ENCODE peak calls at places on chromosomes 4 and X, in ten cellular contexts. One of them, this sample, is unnamed.

GRCh38 chr4:26267087-26267486 is 53.7 kb upstream of the RBPJ start:
- DNase-seq in stimulated activated CD4-positive, alpha-beta T cell treated with anti-CD3 and anti-CD28 coated beads, Interleukin-12 subunit alpha, Interleukin-12 subunit beta, amount 100 ng/mL, for 24 hours: no peak
- DNase-seq in activated CD4-positive, alpha-beta T cell treated with anti-CD3 and anti-CD28 coated beads, Interleukin-2, amount 10 ng/mL, durations not matched to agents 7 days and 5 days: no peak
- DNase-seq in T-helper 9 cell: no peak
- DNase-seq in GM04504: peak
- DNase-seq in glutamatergic neuron: no peak
- DNase-seq in GM18507: no peak
- DNase-seq in KBM-7: no peak
- DNase-seq in DMS153: no peak
- DNase-seq in AG04450: no peak
- DNase-seq in this sample: peak

GRCh38 chrX:77793950-77794349 is 7.9 kb upstream of the ATRX start:
- DNase-seq in GM18507: no peak
- DNase-seq in T-helper 9 cell: no peak
- DNase-seq in activated CD4-positive, alpha-beta T cell treated with anti-CD3 and anti-CD28 coated beads, Interleukin-2, amount 10 ng/mL, durations not matched to agents 7 days and 5 days: no peak
- DNase-seq in stimulated activated CD4-positive, alpha-beta T cell treated with anti-CD3 and anti-CD28 coated beads, Interleukin-12 subunit alpha, Interleukin-12 subunit beta, amount 100 ng/mL, for 24 hours: no peak
- DNase-seq in AG04450: no peak
- DNase-seq in DMS153: no peak
- DNase-seq in KBM-7: no peak
- DNase-seq in GM04504: no peak
- DNase-seq in glutamatergic neuron: no peak
- DNase-seq in this sample: no peak

GRCh38 chr4:140326395-140326993 is 47.0 kb upstream of the SCOC start:
- DNase-seq in DMS153: peak
- DNase-seq in GM04504: peak
- DNase-seq in T-helper 9 cell: no peak
- DNase-seq in activated CD4-positive, alpha-beta T cell treated with anti-CD3 and anti-CD28 coated beads, Interleukin-2, amount 10 ng/mL, durations not matched to agents 7 days and 5 days: no peak
- DNase-seq in glutamatergic neuron: no peak
- DNase-seq in stimulated activated CD4-positive, alpha-beta T cell treated with anti-CD3 and anti-CD28 coated beads, Interleukin-12 subunit alpha, Interleukin-12 subunit beta, amount 100 ng/mL, for 24 hours: no peak
- DNase-seq in KBM-7: peak
- DNase-seq in AG04450: no peak
- DNase-seq in GM18507: no peak
- DNase-seq in this sample: peak

GRCh38 chr4:138401330-138401729 is 159.2 kb upstream of the SLC7A11 start:
- DNase-seq in GM18507: no peak
- DNase-seq in glutamatergic neuron: no peak
- DNase-seq in DMS153: no peak
- DNase-seq in stimulated activated CD4-positive, alpha-beta T cell treated with anti-CD3 and anti-CD28 coated beads, Interleukin-12 subunit alpha, Interleukin-12 subunit beta, amount 100 ng/mL, for 24 hours: no peak
- DNase-seq in GM04504: no peak
- DNase-seq in T-helper 9 cell: no peak
- DNase-seq in KBM-7: no peak
- DNase-seq in AG04450: no peak
- DNase-seq in activated CD4-positive, alpha-beta T cell treated with anti-CD3 and anti-CD28 coated beads, Interleukin-2, amount 10 ng/mL, durations not matched to agents 7 days and 5 days: no peak
- DNase-seq in this sample: no peak

GRCh38 chrX:2894885-2895292 is 34.2 kb downstream of the ARSD start:
- DNase-seq in glutamatergic neuron: no peak
- DNase-seq in DMS153: no peak
- DNase-seq in activated CD4-positive, alpha-beta T cell treated with anti-CD3 and anti-CD28 coated beads, Interleukin-2, amount 10 ng/mL, durations not matched to agents 7 days and 5 days: no peak
- DNase-seq in stimulated activated CD4-positive, alpha-beta T cell treated with anti-CD3 and anti-CD28 coated beads, Interleukin-12 subunit alpha, Interleukin-12 subunit beta, amount 100 ng/mL, for 24 hours: no peak
- DNase-seq in KBM-7: peak
- DNase-seq in T-helper 9 cell: no peak
- DNase-seq in GM04504: peak
- DNase-seq in AG04450: peak
- DNase-seq in GM18507: no peak
- DNase-seq in this sample: no peak

GRCh38 chrX:54213603-54214002 is 30.5 kb upstream of the FAM120C start:
- DNase-seq in KBM-7: no peak
- DNase-seq in glutamatergic neuron: no peak
- DNase-seq in stimulated activated CD4-positive, alpha-beta T cell treated with anti-CD3 and anti-CD28 coated beads, Interleukin-12 subunit alpha, Interleukin-12 subunit beta, amount 100 ng/mL, for 24 hours: no peak
- DNase-seq in DMS153: no peak
- DNase-seq in activated CD4-positive, alpha-beta T cell treated with anti-CD3 and anti-CD28 coated beads, Interleukin-2, amount 10 ng/mL, durations not matched to agents 7 days and 5 days: no peak
- DNase-seq in GM04504: no peak
- DNase-seq in T-helper 9 cell: no peak
- DNase-seq in GM18507: no peak
- DNase-seq in AG04450: no peak
- DNase-seq in this sample: no peak

GRCh38 chrX:153318811-153319210 is 2.8 kb downstream of the PNMA6F start:
- DNase-seq in stimulated activated CD4-positive, alpha-beta T cell treated with anti-CD3 and anti-CD28 coated beads, Interleukin-12 subunit alpha, Interleukin-12 subunit beta, amount 100 ng/mL, for 24 hours: no peak
- DNase-seq in GM18507: no peak
- DNase-seq in KBM-7: no peak
- DNase-seq in GM04504: no peak
- DNase-seq in activated CD4-positive, alpha-beta T cell treated with anti-CD3 and anti-CD28 coated beads, Interleukin-2, amount 10 ng/mL, durations not matched to agents 7 days and 5 days: no peak
- DNase-seq in T-helper 9 cell: no peak
- DNase-seq in glutamatergic neuron: no peak
- DNase-seq in DMS153: no peak
- DNase-seq in AG04450: no peak
- DNase-seq in this sample: no peak

GRCh38 chrX:50680990-50681389 is 133.0 kb downstream of the SHROOM4 start:
- DNase-seq in stimulated activated CD4-positive, alpha-beta T cell treated with anti-CD3 and anti-CD28 coated beads, Interleukin-12 subunit alpha, Interleukin-12 subunit beta, amount 100 ng/mL, for 24 hours: no peak
- DNase-seq in glutamatergic neuron: peak
- DNase-seq in T-helper 9 cell: no peak
- DNase-seq in GM04504: no peak
- DNase-seq in GM18507: no peak
- DNase-seq in AG04450: no peak
- DNase-seq in activated CD4-positive, alpha-beta T cell treated with anti-CD3 and anti-CD28 coated beads, Interleukin-2, amount 10 ng/mL, durations not matched to agents 7 days and 5 days: no peak
- DNase-seq in KBM-7: peak
- DNase-seq in DMS153: no peak
- DNase-seq in this sample: peak

GRCh38 chrX:5672099-5672498 is 556.6 kb downstream of the NLGN4X start:
- DNase-seq in AG04450: no peak
- DNase-seq in KBM-7: no peak
- DNase-seq in GM04504: no peak
- DNase-seq in T-helper 9 cell: no peak
- DNase-seq in glutamatergic neuron: no peak
- DNase-seq in activated CD4-positive, alpha-beta T cell treated with anti-CD3 and anti-CD28 coated beads, Interleukin-2, amount 10 ng/mL, durations not matched to agents 7 days and 5 days: no peak
- DNase-seq in DMS153: no peak
- DNase-seq in stimulated activated CD4-positive, alpha-beta T cell treated with anti-CD3 and anti-CD28 coated beads, Interleukin-12 subunit alpha, Interleukin-12 subunit beta, amount 100 ng/mL, for 24 hours: no peak
- DNase-seq in GM18507: no peak
- DNase-seq in this sample: no peak

GRCh38 chr4:78749972-78750727 is 26.0 kb upstream of the BMP2K start:
- DNase-seq in KBM-7: peak
- DNase-seq in glutamatergic neuron: no peak
- DNase-seq in T-helper 9 cell: no peak
- DNase-seq in DMS153: no peak
- DNase-seq in activated CD4-positive, alpha-beta T cell treated with anti-CD3 and anti-CD28 coated beads, Interleukin-2, amount 10 ng/mL, durations not matched to agents 7 days and 5 days: no peak
- DNase-seq in GM04504: no peak
- DNase-seq in GM18507: no peak
- DNase-seq in AG04450: no peak
- DNase-seq in stimulated activated CD4-positive, alpha-beta T cell treated with anti-CD3 and anti-CD28 coated beads, Interleukin-12 subunit alpha, Interleukin-12 subunit beta, amount 100 ng/mL, for 24 hours: no peak
- DNase-seq in this sample: peak

GRCh38 chrX:48676893-48677270 is 6.7 kb upstream of the WAS start:
- DNase-seq in T-helper 9 cell: peak
- DNase-seq in activated CD4-positive, alpha-beta T cell treated with anti-CD3 and anti-CD28 coated beads, Interleukin-2, amount 10 ng/mL, durations not matched to agents 7 days and 5 days: peak
- DNase-seq in GM04504: no peak
- DNase-seq in DMS153: no peak
- DNase-seq in GM18507: no peak
- DNase-seq in glutamatergic neuron: no peak
- DNase-seq in KBM-7: no peak
- DNase-seq in AG04450: no peak
- DNase-seq in stimulated activated CD4-positive, alpha-beta T cell treated with anti-CD3 and anti-CD28 coated beads, Interleukin-12 subunit alpha, Interleukin-12 subunit beta, amount 100 ng/mL, for 24 hours: no peak
- DNase-seq in this sample: no peak

GRCh38 chr4:77671051-77671450 is 65.4 kb downstream of the CXCL13 start:
- DNase-seq in stimulated activated CD4-positive, alpha-beta T cell treated with anti-CD3 and anti-CD28 coated beads, Interleukin-12 subunit alpha, Interleukin-12 subunit beta, amount 100 ng/mL, for 24 hours: no peak
- DNase-seq in T-helper 9 cell: no peak
- DNase-seq in AG04450: no peak
- DNase-seq in activated CD4-positive, alpha-beta T cell treated with anti-CD3 and anti-CD28 coated beads, Interleukin-2, amount 10 ng/mL, durations not matched to agents 7 days and 5 days: no peak
- DNase-seq in DMS153: no peak
- DNase-seq in KBM-7: no peak
- DNase-seq in GM18507: no peak
- DNase-seq in glutamatergic neuron: no peak
- DNase-seq in GM04504: no peak
- DNase-seq in this sample: no peak

GRCh38 chrX:150352114-150352513 is 11.0 kb upstream of the MAMLD1 start:
- DNase-seq in AG04450: no peak
- DNase-seq in GM04504: no peak
- DNase-seq in T-helper 9 cell: no peak
- DNase-seq in KBM-7: no peak
- DNase-seq in stimulated activated CD4-positive, alpha-beta T cell treated with anti-CD3 and anti-CD28 coated beads, Interleukin-12 subunit alpha, Interleukin-12 subunit beta, amount 100 ng/mL, for 24 hours: no peak
- DNase-seq in glutamatergic neuron: no peak
- DNase-seq in DMS153: no peak
- DNase-seq in GM18507: no peak
- DNase-seq in activated CD4-positive, alpha-beta T cell treated with anti-CD3 and anti-CD28 coated beads, Interleukin-2, amount 10 ng/mL, durations not matched to agents 7 days and 5 days: no peak
- DNase-seq in this sample: no peak

GRCh38 chrX:16578218-16578617 is 71.7 kb upstream of the S100G start:
- DNase-seq in DMS153: no peak
- DNase-seq in GM04504: peak
- DNase-seq in T-helper 9 cell: no peak
- DNase-seq in KBM-7: no peak
- DNase-seq in AG04450: no peak
- DNase-seq in glutamatergic neuron: no peak
- DNase-seq in activated CD4-positive, alpha-beta T cell treated with anti-CD3 and anti-CD28 coated beads, Interleukin-2, amount 10 ng/mL, durations not matched to agents 7 days and 5 days: no peak
- DNase-seq in GM18507: no peak
- DNase-seq in stimulated activated CD4-positive, alpha-beta T cell treated with anti-CD3 and anti-CD28 coated beads, Interleukin-12 subunit alpha, Interleukin-12 subunit beta, amount 100 ng/mL, for 24 hours: no peak
- DNase-seq in this sample: no peak

GRCh38 chr4:30904593-30904992 is 184.4 kb downstream of the PCDH7 start:
- DNase-seq in DMS153: no peak
- DNase-seq in activated CD4-positive, alpha-beta T cell treated with anti-CD3 and anti-CD28 coated beads, Interleukin-2, amount 10 ng/mL, durations not matched to agents 7 days and 5 days: no peak
- DNase-seq in AG04450: no peak
- DNase-seq in stimulated activated CD4-positive, alpha-beta T cell treated with anti-CD3 and anti-CD28 coated beads, Interleukin-12 subunit alpha, Interleukin-12 subunit beta, amount 100 ng/mL, for 24 hours: no peak
- DNase-seq in glutamatergic neuron: no peak
- DNase-seq in GM04504: no peak
- DNase-seq in GM18507: no peak
- DNase-seq in T-helper 9 cell: no peak
- DNase-seq in KBM-7: no peak
- DNase-seq in this sample: no peak

GRCh38 chrX:132022115-132022862 is 813 bp upstream of the STK26 start:
- DNase-seq in stimulated activated CD4-positive, alpha-beta T cell treated with anti-CD3 and anti-CD28 coated beads, Interleukin-12 subunit alpha, Interleukin-12 subunit beta, amount 100 ng/mL, for 24 hours: no peak
- DNase-seq in activated CD4-positive, alpha-beta T cell treated with anti-CD3 and anti-CD28 coated beads, Interleukin-2, amount 10 ng/mL, durations not matched to agents 7 days and 5 days: peak
- DNase-seq in DMS153: no peak
- DNase-seq in GM18507: no peak
- DNase-seq in T-helper 9 cell: no peak
- DNase-seq in AG04450: no peak
- DNase-seq in GM04504: no peak
- DNase-seq in glutamatergic neuron: no peak
- DNase-seq in KBM-7: peak
- DNase-seq in this sample: no peak

GRCh38 chr4:174318829-174319764 is 35.4 kb downstream of the CEP44 start:
- DNase-seq in GM04504: no peak
- DNase-seq in GM18507: no peak
- DNase-seq in KBM-7: peak
- DNase-seq in glutamatergic neuron: no peak
- DNase-seq in T-helper 9 cell: no peak
- DNase-seq in stimulated activated CD4-positive, alpha-beta T cell treated with anti-CD3 and anti-CD28 coated beads, Interleukin-12 subunit alpha, Interleukin-12 subunit beta, amount 100 ng/mL, for 24 hours: no peak
- DNase-seq in AG04450: no peak
- DNase-seq in DMS153: no peak
- DNase-seq in activated CD4-positive, alpha-beta T cell treated with anti-CD3 and anti-CD28 coated beads, Interleukin-2, amount 10 ng/mL, durations not matched to agents 7 days and 5 days: peak
- DNase-seq in this sample: peak

GRCh38 chr4:142369141-142369540 is 477.0 kb downstream of the INPP4B start:
- DNase-seq in T-helper 9 cell: no peak
- DNase-seq in DMS153: no peak
- DNase-seq in AG04450: no peak
- DNase-seq in activated CD4-positive, alpha-beta T cell treated with anti-CD3 and anti-CD28 coated beads, Interleukin-2, amount 10 ng/mL, durations not matched to agents 7 days and 5 days: no peak
- DNase-seq in GM04504: no peak
- DNase-seq in glutamatergic neuron: no peak
- DNase-seq in GM18507: no peak
- DNase-seq in stimulated activated CD4-positive, alpha-beta T cell treated with anti-CD3 and anti-CD28 coated beads, Interleukin-12 subunit alpha, Interleukin-12 subunit beta, amount 100 ng/mL, for 24 hours: no peak
- DNase-seq in KBM-7: no peak
- DNase-seq in this sample: no peak

GRCh38 chr4:74033721-74034120 is 4.8 kb downstream of the CXCL3 start:
- DNase-seq in stimulated activated CD4-positive, alpha-beta T cell treated with anti-CD3 and anti-CD28 coated beads, Interleukin-12 subunit alpha, Interleukin-12 subunit beta, amount 100 ng/mL, for 24 hours: no peak
- DNase-seq in T-helper 9 cell: no peak
- DNase-seq in glutamatergic neuron: no peak
- DNase-seq in AG04450: no peak
- DNase-seq in GM04504: no peak
- DNase-seq in DMS153: no peak
- DNase-seq in GM18507: no peak
- DNase-seq in KBM-7: no peak
- DNase-seq in activated CD4-positive, alpha-beta T cell treated with anti-CD3 and anti-CD28 coated beads, Interleukin-2, amount 10 ng/mL, durations not matched to agents 7 days and 5 days: no peak
- DNase-seq in this sample: no peak

GRCh38 chrX:22746081-22746480 is 253.7 kb upstream of the DDX53 start:
- DNase-seq in AG04450: no peak
- DNase-seq in T-helper 9 cell: no peak
- DNase-seq in stimulated activated CD4-positive, alpha-beta T cell treated with anti-CD3 and anti-CD28 coated beads, Interleukin-12 subunit alpha, Interleukin-12 subunit beta, amount 100 ng/mL, for 24 hours: no peak
- DNase-seq in activated CD4-positive, alpha-beta T cell treated with anti-CD3 and anti-CD28 coated beads, Interleukin-2, amount 10 ng/mL, durations not matched to agents 7 days and 5 days: no peak
- DNase-seq in glutamatergic neuron: no peak
- DNase-seq in DMS153: no peak
- DNase-seq in GM18507: no peak
- DNase-seq in KBM-7: no peak
- DNase-seq in GM04504: no peak
- DNase-seq in this sample: no peak

GRCh38 chrX:30153881-30154260 is 61.5 kb upstream of the MAGEB2 start:
- DNase-seq in GM18507: no peak
- DNase-seq in T-helper 9 cell: no peak
- DNase-seq in AG04450: no peak
- DNase-seq in GM04504: peak
- DNase-seq in activated CD4-positive, alpha-beta T cell treated with anti-CD3 and anti-CD28 coated beads, Interleukin-2, amount 10 ng/mL, durations not matched to agents 7 days and 5 days: no peak
- DNase-seq in DMS153: no peak
- DNase-seq in stimulated activated CD4-positive, alpha-beta T cell treated with anti-CD3 and anti-CD28 coated beads, Interleukin-12 subunit alpha, Interleukin-12 subunit beta, amount 100 ng/mL, for 24 hours: no peak
- DNase-seq in KBM-7: no peak
- DNase-seq in glutamatergic neuron: no peak
- DNase-seq in this sample: no peak

GRCh38 chrX:109134777-109135176 is 347.1 kb downstream of the GUCY2F start:
- DNase-seq in T-helper 9 cell: no peak
- DNase-seq in activated CD4-positive, alpha-beta T cell treated with anti-CD3 and anti-CD28 coated beads, Interleukin-2, amount 10 ng/mL, durations not matched to agents 7 days and 5 days: no peak
- DNase-seq in GM18507: no peak
- DNase-seq in KBM-7: no peak
- DNase-seq in glutamatergic neuron: no peak
- DNase-seq in AG04450: no peak
- DNase-seq in GM04504: no peak
- DNase-seq in DMS153: no peak
- DNase-seq in stimulated activated CD4-positive, alpha-beta T cell treated with anti-CD3 and anti-CD28 coated beads, Interleukin-12 subunit alpha, Interleukin-12 subunit beta, amount 100 ng/mL, for 24 hours: no peak
- DNase-seq in this sample: no peak

GRCh38 chr4:8329859-8330761 is 60.6 kb downstream of the HTRA3 start:
- DNase-seq in T-helper 9 cell: no peak
- DNase-seq in activated CD4-positive, alpha-beta T cell treated with anti-CD3 and anti-CD28 coated beads, Interleukin-2, amount 10 ng/mL, durations not matched to agents 7 days and 5 days: no peak
- DNase-seq in DMS153: no peak
- DNase-seq in KBM-7: no peak
- DNase-seq in GM04504: no peak
- DNase-seq in AG04450: no peak
- DNase-seq in stimulated activated CD4-positive, alpha-beta T cell treated with anti-CD3 and anti-CD28 coated beads, Interleukin-12 subunit alpha, Interleukin-12 subunit beta, amount 100 ng/mL, for 24 hours: no peak
- DNase-seq in GM18507: no peak
- DNase-seq in glutamatergic neuron: peak
- DNase-seq in this sample: no peak

This sample was measured in globus pallidus.